ENCODE peak calls at places on chromosome 2, in eight cellular contexts. One of them, this sample, is unnamed.

GRCh38 chr2:60260646-60261296 is 292.7 kb downstream of the BCL11A start:
- DNase-seq in astrocyte of the spinal cord: no peak
- DNase-seq in cardiac fibroblast: peak
- DNase-seq in stimulated activated CD8-positive, alpha-beta memory T cell treated with anti-CD3 and anti-CD28 coated beads, Interleukin-12 subunit alpha, Interleukin-12 subunit beta, amount 100 ng/mL, for 1 hour: no peak
- DNase-seq in T-helper 9 cell: no peak
- DNase-seq in tibial artery: no peak
- DNase-seq in stimulated activated CD4-positive, alpha-beta T cell treated with anti-CD3 and anti-CD28 coated beads, Interleukin-2, amount 100 ng/mL, for 4 hours: no peak
- DNase-seq in foreskin fibroblast: no peak
- DNase-seq in this sample: no peak

GRCh38 chr2:188668017-188668663 is 306.0 kb upstream of the COL3A1 start:
- DNase-seq in astrocyte of the spinal cord: peak
- DNase-seq in cardiac fibroblast: peak
- DNase-seq in stimulated activated CD8-positive, alpha-beta memory T cell treated with anti-CD3 and anti-CD28 coated beads, Interleukin-12 subunit alpha, Interleukin-12 subunit beta, amount 100 ng/mL, for 1 hour: no peak
- DNase-seq in T-helper 9 cell: no peak
- DNase-seq in tibial artery: no peak
- DNase-seq in stimulated activated CD4-positive, alpha-beta T cell treated with anti-CD3 and anti-CD28 coated beads, Interleukin-2, amount 100 ng/mL, for 4 hours: no peak
- DNase-seq in foreskin fibroblast: peak
- DNase-seq in this sample: no peak

GRCh38 chr2:238171575-238172187 is 12.9 kb downstream of the ERFE start:
- DNase-seq in astrocyte of the spinal cord: no peak
- DNase-seq in cardiac fibroblast: no peak
- DNase-seq in stimulated activated CD8-positive, alpha-beta memory T cell treated with anti-CD3 and anti-CD28 coated beads, Interleukin-12 subunit alpha, Interleukin-12 subunit beta, amount 100 ng/mL, for 1 hour: no peak
- DNase-seq in T-helper 9 cell: no peak
- DNase-seq in tibial artery: no peak
- DNase-seq in stimulated activated CD4-positive, alpha-beta T cell treated with anti-CD3 and anti-CD28 coated beads, Interleukin-2, amount 100 ng/mL, for 4 hours: no peak
- DNase-seq in foreskin fibroblast: no peak
- DNase-seq in this sample: no peak

GRCh38 chr2:46344696-46345095 is 47.5 kb downstream of the EPAS1 start:
- DNase-seq in astrocyte of the spinal cord: no peak
- DNase-seq in cardiac fibroblast: no peak
- DNase-seq in stimulated activated CD8-positive, alpha-beta memory T cell treated with anti-CD3 and anti-CD28 coated beads, Interleukin-12 subunit alpha, Interleukin-12 subunit beta, amount 100 ng/mL, for 1 hour: no peak
- DNase-seq in T-helper 9 cell: no peak
- DNase-seq in tibial artery: no peak
- DNase-seq in stimulated activated CD4-positive, alpha-beta T cell treated with anti-CD3 and anti-CD28 coated beads, Interleukin-2, amount 100 ng/mL, for 4 hours: no peak
- DNase-seq in foreskin fibroblast: no peak
- DNase-seq in this sample: no peak

GRCh38 chr2:176473177-176473576 is 203.9 kb downstream of the MTX2 start:
- DNase-seq in astrocyte of the spinal cord: peak
- DNase-seq in cardiac fibroblast: peak
- DNase-seq in stimulated activated CD8-positive, alpha-beta memory T cell treated with anti-CD3 and anti-CD28 coated beads, Interleukin-12 subunit alpha, Interleukin-12 subunit beta, amount 100 ng/mL, for 1 hour: no peak
- DNase-seq in T-helper 9 cell: no peak
- DNase-seq in tibial artery: no peak
- DNase-seq in stimulated activated CD4-positive, alpha-beta T cell treated with anti-CD3 and anti-CD28 coated beads, Interleukin-2, amount 100 ng/mL, for 4 hours: no peak
- DNase-seq in foreskin fibroblast: no peak
- DNase-seq in this sample: no peak

GRCh38 chr2:10532631-10533101 is 84.5 kb upstream of the ODC1 start:
- DNase-seq in astrocyte of the spinal cord: no peak
- DNase-seq in cardiac fibroblast: no peak
- DNase-seq in stimulated activated CD8-positive, alpha-beta memory T cell treated with anti-CD3 and anti-CD28 coated beads, Interleukin-12 subunit alpha, Interleukin-12 subunit beta, amount 100 ng/mL, for 1 hour: no peak
- DNase-seq in T-helper 9 cell: no peak
- DNase-seq in tibial artery: peak
- DNase-seq in stimulated activated CD4-positive, alpha-beta T cell treated with anti-CD3 and anti-CD28 coated beads, Interleukin-2, amount 100 ng/mL, for 4 hours: no peak
- DNase-seq in foreskin fibroblast: no peak
- DNase-seq in this sample: no peak

GRCh38 chr2:199680482-199680881 is 170.5 kb downstream of the FTCDNL1 start:
- DNase-seq in astrocyte of the spinal cord: no peak
- DNase-seq in cardiac fibroblast: no peak
- DNase-seq in stimulated activated CD8-positive, alpha-beta memory T cell treated with anti-CD3 and anti-CD28 coated beads, Interleukin-12 subunit alpha, Interleukin-12 subunit beta, amount 100 ng/mL, for 1 hour: no peak
- DNase-seq in T-helper 9 cell: no peak
- DNase-seq in tibial artery: no peak
- DNase-seq in stimulated activated CD4-positive, alpha-beta T cell treated with anti-CD3 and anti-CD28 coated beads, Interleukin-2, amount 100 ng/mL, for 4 hours: no peak
- DNase-seq in foreskin fibroblast: no peak
- DNase-seq in this sample: no peak

GRCh38 chr2:237487496-237487895 is 445 bp downstream of the MLPH start:
- DNase-seq in astrocyte of the spinal cord: peak
- DNase-seq in cardiac fibroblast: peak
- DNase-seq in stimulated activated CD8-positive, alpha-beta memory T cell treated with anti-CD3 and anti-CD28 coated beads, Interleukin-12 subunit alpha, Interleukin-12 subunit beta, amount 100 ng/mL, for 1 hour: no peak
- DNase-seq in T-helper 9 cell: no peak
- DNase-seq in tibial artery: no peak
- DNase-seq in stimulated activated CD4-positive, alpha-beta T cell treated with anti-CD3 and anti-CD28 coated beads, Interleukin-2, amount 100 ng/mL, for 4 hours: no peak
- DNase-seq in foreskin fibroblast: no peak
- DNase-seq in this sample: no peak

GRCh38 chr2:178474560-178474959 is 3.8 kb downstream of the FKBP7 start:
- DNase-seq in astrocyte of the spinal cord: no peak
- DNase-seq in cardiac fibroblast: no peak
- DNase-seq in stimulated activated CD8-positive, alpha-beta memory T cell treated with anti-CD3 and anti-CD28 coated beads, Interleukin-12 subunit alpha, Interleukin-12 subunit beta, amount 100 ng/mL, for 1 hour: no peak
- DNase-seq in T-helper 9 cell: no peak
- DNase-seq in tibial artery: no peak
- DNase-seq in stimulated activated CD4-positive, alpha-beta T cell treated with anti-CD3 and anti-CD28 coated beads, Interleukin-2, amount 100 ng/mL, for 4 hours: no peak
- DNase-seq in foreskin fibroblast: no peak
- DNase-seq in this sample: no peak

GRCh38 chr2:178304262-178304661 is 110.0 kb downstream of the OSBPL6 start:
- DNase-seq in astrocyte of the spinal cord: no peak
- DNase-seq in cardiac fibroblast: no peak
- DNase-seq in stimulated activated CD8-positive, alpha-beta memory T cell treated with anti-CD3 and anti-CD28 coated beads, Interleukin-12 subunit alpha, Interleukin-12 subunit beta, amount 100 ng/mL, for 1 hour: no peak
- DNase-seq in T-helper 9 cell: no peak
- DNase-seq in tibial artery: no peak
- DNase-seq in stimulated activated CD4-positive, alpha-beta T cell treated with anti-CD3 and anti-CD28 coated beads, Interleukin-2, amount 100 ng/mL, for 4 hours: no peak
- DNase-seq in foreskin fibroblast: no peak
- DNase-seq in this sample: no peak

GRCh38 chr2:47725808-47726207 is 57.1 kb upstream of the MSH6 start:
- DNase-seq in astrocyte of the spinal cord: no peak
- DNase-seq in cardiac fibroblast: no peak
- DNase-seq in stimulated activated CD8-positive, alpha-beta memory T cell treated with anti-CD3 and anti-CD28 coated beads, Interleukin-12 subunit alpha, Interleukin-12 subunit beta, amount 100 ng/mL, for 1 hour: no peak
- DNase-seq in T-helper 9 cell: no peak
- DNase-seq in tibial artery: no peak
- DNase-seq in stimulated activated CD4-positive, alpha-beta T cell treated with anti-CD3 and anti-CD28 coated beads, Interleukin-2, amount 100 ng/mL, for 4 hours: no peak
- DNase-seq in foreskin fibroblast: no peak
- DNase-seq in this sample: no peak

GRCh38 chr2:237433920-237434319 is 20.0 kb upstream of the COL6A3 start:
- DNase-seq in astrocyte of the spinal cord: no peak
- DNase-seq in cardiac fibroblast: no peak
- DNase-seq in stimulated activated CD8-positive, alpha-beta memory T cell treated with anti-CD3 and anti-CD28 coated beads, Interleukin-12 subunit alpha, Interleukin-12 subunit beta, amount 100 ng/mL, for 1 hour: no peak
- DNase-seq in T-helper 9 cell: no peak
- DNase-seq in tibial artery: no peak
- DNase-seq in stimulated activated CD4-positive, alpha-beta T cell treated with anti-CD3 and anti-CD28 coated beads, Interleukin-2, amount 100 ng/mL, for 4 hours: no peak
- DNase-seq in foreskin fibroblast: no peak
- DNase-seq in this sample: no peak

GRCh38 chr2:184006998-184007397 is 591.3 kb upstream of the ZNF804A start:
- DNase-seq in astrocyte of the spinal cord: no peak
- DNase-seq in cardiac fibroblast: no peak
- DNase-seq in stimulated activated CD8-positive, alpha-beta memory T cell treated with anti-CD3 and anti-CD28 coated beads, Interleukin-12 subunit alpha, Interleukin-12 subunit beta, amount 100 ng/mL, for 1 hour: no peak
- DNase-seq in T-helper 9 cell: no peak
- DNase-seq in tibial artery: no peak
- DNase-seq in stimulated activated CD4-positive, alpha-beta T cell treated with anti-CD3 and anti-CD28 coated beads, Interleukin-2, amount 100 ng/mL, for 4 hours: no peak
- DNase-seq in foreskin fibroblast: no peak
- DNase-seq in this sample: no peak

GRCh38 chr2:29640360-29640759 is 281.0 kb downstream of the ALK start:
- DNase-seq in astrocyte of the spinal cord: no peak
- DNase-seq in cardiac fibroblast: no peak
- DNase-seq in stimulated activated CD8-positive, alpha-beta memory T cell treated with anti-CD3 and anti-CD28 coated beads, Interleukin-12 subunit alpha, Interleukin-12 subunit beta, amount 100 ng/mL, for 1 hour: no peak
- DNase-seq in T-helper 9 cell: no peak
- DNase-seq in tibial artery: no peak
- DNase-seq in stimulated activated CD4-positive, alpha-beta T cell treated with anti-CD3 and anti-CD28 coated beads, Interleukin-2, amount 100 ng/mL, for 4 hours: no peak
- DNase-seq in foreskin fibroblast: no peak
- DNase-seq in this sample: no peak

GRCh38 chr2:100730290-100730868 is 89.6 kb upstream of the NPAS2 start:
- DNase-seq in astrocyte of the spinal cord: peak
- DNase-seq in cardiac fibroblast: peak
- DNase-seq in stimulated activated CD8-positive, alpha-beta memory T cell treated with anti-CD3 and anti-CD28 coated beads, Interleukin-12 subunit alpha, Interleukin-12 subunit beta, amount 100 ng/mL, for 1 hour: no peak
- DNase-seq in T-helper 9 cell: no peak
- DNase-seq in tibial artery: peak
- DNase-seq in stimulated activated CD4-positive, alpha-beta T cell treated with anti-CD3 and anti-CD28 coated beads, Interleukin-2, amount 100 ng/mL, for 4 hours: peak
- DNase-seq in foreskin fibroblast: peak
- DNase-seq in this sample: peak

GRCh38 chr2:185466915-185467314 is 271.7 kb upstream of the FSIP2 start:
- DNase-seq in astrocyte of the spinal cord: no peak
- DNase-seq in cardiac fibroblast: no peak
- DNase-seq in stimulated activated CD8-positive, alpha-beta memory T cell treated with anti-CD3 and anti-CD28 coated beads, Interleukin-12 subunit alpha, Interleukin-12 subunit beta, amount 100 ng/mL, for 1 hour: no peak
- DNase-seq in T-helper 9 cell: no peak
- DNase-seq in tibial artery: no peak
- DNase-seq in stimulated activated CD4-positive, alpha-beta T cell treated with anti-CD3 and anti-CD28 coated beads, Interleukin-2, amount 100 ng/mL, for 4 hours: no peak
- DNase-seq in foreskin fibroblast: no peak
- DNase-seq in this sample: no peak

GRCh38 chr2:18373664-18374063 is 186.8 kb downstream of the RDH14 start:
- DNase-seq in astrocyte of the spinal cord: peak
- DNase-seq in cardiac fibroblast: no peak
- DNase-seq in stimulated activated CD8-positive, alpha-beta memory T cell treated with anti-CD3 and anti-CD28 coated beads, Interleukin-12 subunit alpha, Interleukin-12 subunit beta, amount 100 ng/mL, for 1 hour: no peak
- DNase-seq in T-helper 9 cell: no peak
- DNase-seq in tibial artery: no peak
- DNase-seq in stimulated activated CD4-positive, alpha-beta T cell treated with anti-CD3 and anti-CD28 coated beads, Interleukin-2, amount 100 ng/mL, for 4 hours: no peak
- DNase-seq in foreskin fibroblast: no peak
- DNase-seq in this sample: no peak

GRCh38 chr2:172560721-172561120 is 4.8 kb downstream of the PDK1 start:
- DNase-seq in astrocyte of the spinal cord: no peak
- DNase-seq in cardiac fibroblast: no peak
- DNase-seq in stimulated activated CD8-positive, alpha-beta memory T cell treated with anti-CD3 and anti-CD28 coated beads, Interleukin-12 subunit alpha, Interleukin-12 subunit beta, amount 100 ng/mL, for 1 hour: no peak
- DNase-seq in T-helper 9 cell: no peak
- DNase-seq in tibial artery: no peak
- DNase-seq in stimulated activated CD4-positive, alpha-beta T cell treated with anti-CD3 and anti-CD28 coated beads, Interleukin-2, amount 100 ng/mL, for 4 hours: no peak
- DNase-seq in foreskin fibroblast: no peak
- DNase-seq in this sample: no peak

GRCh38 chr2:110842048-110842447 is 109.7 kb downstream of the ACOXL start:
- DNase-seq in astrocyte of the spinal cord: no peak
- DNase-seq in cardiac fibroblast: no peak
- DNase-seq in stimulated activated CD8-positive, alpha-beta memory T cell treated with anti-CD3 and anti-CD28 coated beads, Interleukin-12 subunit alpha, Interleukin-12 subunit beta, amount 100 ng/mL, for 1 hour: no peak
- DNase-seq in T-helper 9 cell: no peak
- DNase-seq in tibial artery: no peak
- DNase-seq in stimulated activated CD4-positive, alpha-beta T cell treated with anti-CD3 and anti-CD28 coated beads, Interleukin-2, amount 100 ng/mL, for 4 hours: no peak
- DNase-seq in foreskin fibroblast: no peak
- DNase-seq in this sample: no peak

GRCh38 chr2:54227798-54228197 is 28.2 kb downstream of the TSPYL6 start:
- DNase-seq in astrocyte of the spinal cord: no peak
- DNase-seq in cardiac fibroblast: no peak
- DNase-seq in stimulated activated CD8-positive, alpha-beta memory T cell treated with anti-CD3 and anti-CD28 coated beads, Interleukin-12 subunit alpha, Interleukin-12 subunit beta, amount 100 ng/mL, for 1 hour: no peak
- DNase-seq in T-helper 9 cell: no peak
- DNase-seq in tibial artery: no peak
- DNase-seq in stimulated activated CD4-positive, alpha-beta T cell treated with anti-CD3 and anti-CD28 coated beads, Interleukin-2, amount 100 ng/mL, for 4 hours: no peak
- DNase-seq in foreskin fibroblast: no peak
- DNase-seq in this sample: no peak

GRCh38 chr2:134462275-134462674 is 208.4 kb downstream of the MGAT5 start:
- DNase-seq in astrocyte of the spinal cord: no peak
- DNase-seq in cardiac fibroblast: no peak
- DNase-seq in stimulated activated CD8-positive, alpha-beta memory T cell treated with anti-CD3 and anti-CD28 coated beads, Interleukin-12 subunit alpha, Interleukin-12 subunit beta, amount 100 ng/mL, for 1 hour: no peak
- DNase-seq in T-helper 9 cell: no peak
- DNase-seq in tibial artery: no peak
- DNase-seq in stimulated activated CD4-positive, alpha-beta T cell treated with anti-CD3 and anti-CD28 coated beads, Interleukin-2, amount 100 ng/mL, for 4 hours: no peak
- DNase-seq in foreskin fibroblast: no peak
- DNase-seq in this sample: no peak

GRCh38 chr2:196334710-196335109 is 163.3 kb upstream of the STK17B start:
- DNase-seq in astrocyte of the spinal cord: no peak
- DNase-seq in cardiac fibroblast: no peak
- DNase-seq in stimulated activated CD8-positive, alpha-beta memory T cell treated with anti-CD3 and anti-CD28 coated beads, Interleukin-12 subunit alpha, Interleukin-12 subunit beta, amount 100 ng/mL, for 1 hour: no peak
- DNase-seq in T-helper 9 cell: no peak
- DNase-seq in tibial artery: no peak
- DNase-seq in stimulated activated CD4-positive, alpha-beta T cell treated with anti-CD3 and anti-CD28 coated beads, Interleukin-2, amount 100 ng/mL, for 4 hours: no peak
- DNase-seq in foreskin fibroblast: no peak
- DNase-seq in this sample: no peak

GRCh38 chr2:38202713-38203454 is 126.9 kb upstream of the CYP1B1 start:
- DNase-seq in astrocyte of the spinal cord: no peak
- DNase-seq in cardiac fibroblast: no peak
- DNase-seq in stimulated activated CD8-positive, alpha-beta memory T cell treated with anti-CD3 and anti-CD28 coated beads, Interleukin-12 subunit alpha, Interleukin-12 subunit beta, amount 100 ng/mL, for 1 hour: no peak
- DNase-seq in T-helper 9 cell: no peak
- DNase-seq in tibial artery: no peak
- DNase-seq in stimulated activated CD4-positive, alpha-beta T cell treated with anti-CD3 and anti-CD28 coated beads, Interleukin-2, amount 100 ng/mL, for 4 hours: no peak
- DNase-seq in foreskin fibroblast: no peak
- DNase-seq in this sample: no peak

GRCh38 chr2:167964650-167965404 is 282.6 kb downstream of the STK39 start:
- DNase-seq in astrocyte of the spinal cord: peak
- DNase-seq in cardiac fibroblast: peak
- DNase-seq in stimulated activated CD8-positive, alpha-beta memory T cell treated with anti-CD3 and anti-CD28 coated beads, Interleukin-12 subunit alpha, Interleukin-12 subunit beta, amount 100 ng/mL, for 1 hour: no peak
- DNase-seq in T-helper 9 cell: no peak
- DNase-seq in tibial artery: no peak
- DNase-seq in stimulated activated CD4-positive, alpha-beta T cell treated with anti-CD3 and anti-CD28 coated beads, Interleukin-2, amount 100 ng/mL, for 4 hours: no peak
- DNase-seq in foreskin fibroblast: no peak
- DNase-seq in this sample: no peak

GRCh38 chr2:6290626-6291025 is 575.1 kb downstream of the CMPK2 start:
- DNase-seq in astrocyte of the spinal cord: no peak
- DNase-seq in cardiac fibroblast: no peak
- DNase-seq in stimulated activated CD8-positive, alpha-beta memory T cell treated with anti-CD3 and anti-CD28 coated beads, Interleukin-12 subunit alpha, Interleukin-12 subunit beta, amount 100 ng/mL, for 1 hour: no peak
- DNase-seq in T-helper 9 cell: no peak
- DNase-seq in tibial artery: no peak
- DNase-seq in stimulated activated CD4-positive, alpha-beta T cell treated with anti-CD3 and anti-CD28 coated beads, Interleukin-2, amount 100 ng/mL, for 4 hours: no peak
- DNase-seq in foreskin fibroblast: no peak
- DNase-seq in this sample: no peak

GRCh38 chr2:10462178-10463083 is 14.3 kb upstream of the ODC1 start:
- DNase-seq in astrocyte of the spinal cord: no peak
- DNase-seq in cardiac fibroblast: no peak
- DNase-seq in stimulated activated CD8-positive, alpha-beta memory T cell treated with anti-CD3 and anti-CD28 coated beads, Interleukin-12 subunit alpha, Interleukin-12 subunit beta, amount 100 ng/mL, for 1 hour: no peak
- DNase-seq in T-helper 9 cell: no peak
- DNase-seq in tibial artery: peak
- DNase-seq in stimulated activated CD4-positive, alpha-beta T cell treated with anti-CD3 and anti-CD28 coated beads, Interleukin-2, amount 100 ng/mL, for 4 hours: no peak
- DNase-seq in foreskin fibroblast: no peak
- DNase-seq in this sample: no peak

GRCh38 chr2:219484343-219485200 is 14.1 kb upstream of the GMPPA start:
- DNase-seq in astrocyte of the spinal cord: no peak
- DNase-seq in cardiac fibroblast: no peak
- DNase-seq in stimulated activated CD8-positive, alpha-beta memory T cell treated with anti-CD3 and anti-CD28 coated beads, Interleukin-12 subunit alpha, Interleukin-12 subunit beta, amount 100 ng/mL, for 1 hour: no peak
- DNase-seq in T-helper 9 cell: no peak
- DNase-seq in tibial artery: no peak
- DNase-seq in stimulated activated CD4-positive, alpha-beta T cell treated with anti-CD3 and anti-CD28 coated beads, Interleukin-2, amount 100 ng/mL, for 4 hours: no peak
- DNase-seq in foreskin fibroblast: no peak
- DNase-seq in this sample: no peak

GRCh38 chr2:85547089-85547858 is 8.3 kb downstream of the MAT2A start:
- DNase-seq in astrocyte of the spinal cord: no peak
- DNase-seq in cardiac fibroblast: no peak
- DNase-seq in stimulated activated CD8-positive, alpha-beta memory T cell treated with anti-CD3 and anti-CD28 coated beads, Interleukin-12 subunit alpha, Interleukin-12 subunit beta, amount 100 ng/mL, for 1 hour: no peak
- DNase-seq in T-helper 9 cell: no peak
- DNase-seq in tibial artery: no peak
- DNase-seq in stimulated activated CD4-positive, alpha-beta T cell treated with anti-CD3 and anti-CD28 coated beads, Interleukin-2, amount 100 ng/mL, for 4 hours: no peak
- DNase-seq in foreskin fibroblast: no peak
- DNase-seq in this sample: no peak

GRCh38 chr2:234669001-234669400 is 172.1 kb upstream of the ARL4C start:
- DNase-seq in astrocyte of the spinal cord: no peak
- DNase-seq in cardiac fibroblast: no peak
- DNase-seq in stimulated activated CD8-positive, alpha-beta memory T cell treated with anti-CD3 and anti-CD28 coated beads, Interleukin-12 subunit alpha, Interleukin-12 subunit beta, amount 100 ng/mL, for 1 hour: no peak
- DNase-seq in T-helper 9 cell: no peak
- DNase-seq in tibial artery: no peak
- DNase-seq in stimulated activated CD4-positive, alpha-beta T cell treated with anti-CD3 and anti-CD28 coated beads, Interleukin-2, amount 100 ng/mL, for 4 hours: no peak
- DNase-seq in foreskin fibroblast: no peak
- DNase-seq in this sample: no peak

GRCh38 chr2:102050854-102051391 is 59.2 kb downstream of the IL1R2 start:
- DNase-seq in astrocyte of the spinal cord: peak
- DNase-seq in cardiac fibroblast: peak
- DNase-seq in stimulated activated CD8-positive, alpha-beta memory T cell treated with anti-CD3 and anti-CD28 coated beads, Interleukin-12 subunit alpha, Interleukin-12 subunit beta, amount 100 ng/mL, for 1 hour: no peak
- DNase-seq in T-helper 9 cell: no peak
- DNase-seq in tibial artery: peak
- DNase-seq in stimulated activated CD4-positive, alpha-beta T cell treated with anti-CD3 and anti-CD28 coated beads, Interleukin-2, amount 100 ng/mL, for 4 hours: no peak
- DNase-seq in foreskin fibroblast: peak
- DNase-seq in this sample: no peak

GRCh38 chr2:96685285-96685591 is 42.7 kb downstream of the FER1L5 start:
- DNase-seq in astrocyte of the spinal cord: no peak
- DNase-seq in cardiac fibroblast: no peak
- DNase-seq in stimulated activated CD8-positive, alpha-beta memory T cell treated with anti-CD3 and anti-CD28 coated beads, Interleukin-12 subunit alpha, Interleukin-12 subunit beta, amount 100 ng/mL, for 1 hour: no peak
- DNase-seq in T-helper 9 cell: no peak
- DNase-seq in tibial artery: no peak
- DNase-seq in stimulated activated CD4-positive, alpha-beta T cell treated with anti-CD3 and anti-CD28 coated beads, Interleukin-2, amount 100 ng/mL, for 4 hours: no peak
- DNase-seq in foreskin fibroblast: no peak
- DNase-seq in this sample: no peak

This sample was measured in GM04504.